ENCODE peak calls at places on chromosome 18, in six cellular contexts. F, C, Y, J, K and P are unnamed samples. For H3K9me3, the result is how much of the 10 kb centered on the place peaks cover.

GRCh38 chr18:10727477-10727876 is 201.7 kb downstream of the NAPG start:
- DNase-seq in F (no peak), C (no peak), Y (no peak), J (no peak), K (no peak), P (no peak)

GRCh38 chr18:48889115-48889941 is 61.4 kb downstream of the SMAD7 start:
- DNase-seq in F (no peak), C (no peak), Y (no peak), J (no peak), K (no peak), P (no peak)

GRCh38 chr18:8793445-8794132 is 88.2 kb downstream of the MTCL1 start:
- DNase-seq in F (no peak), C (no peak), Y (no peak), J (no peak), K (no peak), P (no peak)

GRCh38 chr18:48949606-48950535 is 894 bp downstream of the SMAD7 start:
- DNase-seq in F (no peak), C (no peak), Y (peak), J (peak), K (peak), P (no peak)

GRCh38 chr18:50518787-50519520 is 40.9 kb upstream of the MAPK4 start:
- DNase-seq in F (no peak), C (no peak), Y (no peak), J (no peak), K (no peak), P (no peak)

GRCh38 chr18:47184419-47185050 is 8.4 kb upstream of the IER3IP1 start:
- DNase-seq in F (peak), C (no peak), Y (peak), J (peak), K (no peak), P (no peak)

GRCh38 chr18:42644729-42645131 is 470.8 kb downstream of the RIT2 start:
- DNase-seq in F (no peak), C (no peak), Y (no peak), J (no peak), K (no peak), P (no peak)

GRCh38 chr18:48358868-48359267 is 50.3 kb downstream of the ZBTB7C start:
- DNase-seq in F (no peak), C (no peak), Y (no peak), J (no peak), K (no peak), P (no peak)

GRCh38 chr18:28922936-28923335 is 746.0 kb upstream of the CDH2 start:
- DNase-seq in F (no peak), C (no peak), Y (no peak), J (no peak), K (no peak), P (no peak)

GRCh38 chr18:59870623-59871130 is 29.1 kb upstream of the PMAIP1 start:
- DNase-seq in F (no peak), C (no peak), Y (no peak), J (no peak), K (no peak), P (no peak)

GRCh38 chr18:62281684-62282083 is 43.4 kb upstream of the TNFRSF11A start:
- DNase-seq in F (no peak), C (no peak), Y (no peak), J (no peak), K (no peak), P (no peak)

GRCh38 chr18:46169464-46169941 is 65.3 kb downstream of the HAUS1 start:
- DNase-seq in F (peak), C (no peak), Y (peak), J (no peak), K (no peak), P (peak)

GRCh38 chr18:11850821-11851155 is 425 bp upstream of the CHMP1B start:
- DNase-seq in F (no peak), C (no peak), Y (no peak), J (no peak), K (no peak), P (no peak)

GRCh38 chr18:27954226-27954625 is 222.7 kb downstream of the CDH2 start:
- DNase-seq in F (no peak), C (no peak), Y (no peak), J (no peak), K (no peak), P (no peak)

GRCh38 chr18:51030537-51031258 is 685 bp downstream of the SMAD4 start:
- DNase-seq in F (peak), C (peak), Y (peak), J (peak), K (peak), P (peak)

GRCh38 chr18:55360061-55360460 is 227.9 kb downstream of the TCF4 start:
- DNase-seq in F (no peak), C (no peak), Y (no peak), J (no peak), K (no peak), P (no peak)

GRCh38 chr18:55353806-55354205 is 234.2 kb downstream of the TCF4 start:
- DNase-seq in F (no peak), C (no peak), Y (no peak), J (no peak), K (no peak), P (no peak)

GRCh38 chr18:55354795-55355194 is 233.2 kb downstream of the TCF4 start:
- DNase-seq in F (no peak), C (no peak), Y (no peak), J (no peak), K (no peak), P (no peak)

GRCh38 chr18:55355220-55355619 is 232.8 kb downstream of the TCF4 start:
- DNase-seq in F (no peak), C (no peak), Y (no peak), J (no peak), K (no peak), P (no peak)

DNA sequence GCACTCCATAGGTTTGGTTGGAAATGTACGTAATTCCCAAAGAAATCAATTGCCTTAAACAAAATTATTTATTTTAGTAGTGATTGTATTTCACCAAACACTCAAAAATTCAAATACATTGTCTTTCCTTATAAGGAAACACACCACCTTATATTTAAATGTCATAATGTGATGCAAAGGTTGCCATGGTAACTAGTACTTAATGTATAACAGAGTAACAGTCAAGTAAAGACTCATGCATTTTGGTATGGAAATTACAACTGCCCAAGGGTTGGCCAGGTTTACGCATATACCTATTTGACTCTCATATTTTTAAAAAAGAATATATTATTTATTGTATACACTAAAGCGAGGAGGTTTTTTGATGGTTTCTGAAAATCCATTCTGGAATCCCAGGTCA is 231.2 kb downstream of the TCF4 start:
- DNase-seq in F (no peak), C (no peak), Y (no peak), J (no peak), K (no peak), P (no peak)
- H3K4me3 ChIP-seq in F (no peak), C (no peak), Y (no peak), J (no peak), K (no peak), P (no peak)

DNA sequence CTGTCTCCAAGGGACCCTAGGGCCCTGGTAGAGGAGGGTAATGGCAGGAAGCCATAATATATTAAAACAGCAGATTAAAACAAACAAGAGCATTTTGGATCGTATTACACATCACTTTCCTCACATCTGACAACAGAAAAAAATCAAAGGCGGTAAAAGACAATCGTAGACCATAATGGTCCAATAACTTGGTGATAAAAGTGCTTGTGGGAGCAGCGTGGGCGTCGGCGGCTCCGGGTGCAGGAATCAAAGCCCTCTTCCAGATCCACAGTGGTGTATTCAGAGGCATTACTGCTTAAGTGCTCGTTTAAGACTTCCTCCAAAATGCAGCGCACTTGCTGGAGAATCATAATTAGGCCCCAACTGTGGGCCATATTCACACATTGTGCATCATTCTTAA is 68.0 kb downstream of the FECH start:
- DNase-seq in F (no peak), C (no peak), Y (no peak), J (no peak), K (peak), P (no peak)
- H3K9me3 ChIP-seq in F (under half), C (under half), Y (under half), J (under half), K (under half), P (under half)

GRCh38 chr18:26040051-26040656 is 50.3 kb downstream of the SS18 start:
- DNase-seq in F (no peak), C (no peak), Y (no peak), J (no peak), K (no peak), P (no peak)
- TF ChIP-seq EP300 in F (no peak), C (no peak), Y (no peak), J (no peak), K (no peak), P (no peak)

DNA sequence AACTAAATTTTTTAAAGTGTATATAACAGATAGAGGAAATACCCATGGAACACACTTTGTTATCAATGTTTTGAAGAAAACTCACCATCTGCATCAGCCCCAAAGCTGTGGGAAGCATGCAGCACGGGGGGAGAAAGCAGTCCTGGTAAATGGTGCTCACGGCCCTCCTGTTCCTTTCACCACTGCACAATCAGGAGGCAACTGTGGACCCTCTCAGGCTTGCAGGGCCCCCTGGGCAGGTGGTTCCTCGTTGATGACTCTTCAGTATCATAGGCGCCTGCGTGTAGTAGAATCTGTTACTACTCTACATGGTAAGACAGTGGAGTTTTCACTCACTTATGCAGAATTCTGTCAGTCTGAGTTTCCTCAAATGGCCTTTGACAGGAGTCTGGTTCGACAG is 4.9 kb upstream of the CNDP1 start:
- DNase-seq in F (no peak), C (no peak), Y (no peak), J (no peak), K (no peak), P (no peak)
- H3K4me3 ChIP-seq in F (no peak), C (no peak), Y (no peak), J (no peak), K (no peak), P (no peak)

GRCh38 chr18:35331367-35332087 is 12.7 kb downstream of the ZNF24 start:
- DNase-seq in F (no peak), C (no peak), Y (no peak), J (no peak), K (no peak), P (no peak)
- H3K9me3 ChIP-seq in F (under half), C (under half), Y (under half), J (under half), K (under half), P (under half)

GRCh38 chr18:64233855-64234254 is 85.0 kb upstream of the LINC00305 start:
- DNase-seq in F (no peak), C (no peak), Y (no peak), J (no peak), K (no peak), P (no peak)

GRCh38 chr18:64240301-64240700 is 91.4 kb upstream of the LINC00305 start:
- DNase-seq in F (no peak), C (no peak), Y (no peak), J (no peak), K (no peak), P (no peak)

GRCh38 chr18:64234336-64234735 is 85.4 kb upstream of the LINC00305 start:
- DNase-seq in F (no peak), C (no peak), Y (no peak), J (no peak), K (no peak), P (no peak)

DNA sequence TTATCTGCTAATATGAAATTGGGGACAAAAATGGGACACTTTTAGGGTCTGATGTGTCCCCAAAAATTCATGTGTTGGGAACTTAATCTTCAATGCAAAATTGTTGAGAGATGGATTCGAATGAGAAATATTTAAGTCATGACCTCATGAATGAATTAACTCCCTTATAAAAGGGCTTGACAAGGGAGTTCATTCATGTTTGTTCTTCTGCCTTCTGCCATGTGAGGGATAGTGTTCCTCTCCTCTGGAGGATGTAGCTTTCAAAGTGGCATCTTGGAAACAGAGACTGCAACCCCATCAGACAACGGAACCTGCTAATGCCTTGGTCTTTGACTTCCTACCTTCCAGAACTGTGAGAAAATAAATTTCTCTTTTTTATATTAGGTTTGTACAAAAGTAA is 89.2 kb upstream of the LINC00305 start:
- DNase-seq in F (no peak), C (no peak), Y (no peak), J (no peak), K (no peak), P (no peak)
- TF ChIP-seq EP300 in F (no peak), C (no peak), Y (no peak), J (no peak), K (no peak), P (no peak)

DNA sequence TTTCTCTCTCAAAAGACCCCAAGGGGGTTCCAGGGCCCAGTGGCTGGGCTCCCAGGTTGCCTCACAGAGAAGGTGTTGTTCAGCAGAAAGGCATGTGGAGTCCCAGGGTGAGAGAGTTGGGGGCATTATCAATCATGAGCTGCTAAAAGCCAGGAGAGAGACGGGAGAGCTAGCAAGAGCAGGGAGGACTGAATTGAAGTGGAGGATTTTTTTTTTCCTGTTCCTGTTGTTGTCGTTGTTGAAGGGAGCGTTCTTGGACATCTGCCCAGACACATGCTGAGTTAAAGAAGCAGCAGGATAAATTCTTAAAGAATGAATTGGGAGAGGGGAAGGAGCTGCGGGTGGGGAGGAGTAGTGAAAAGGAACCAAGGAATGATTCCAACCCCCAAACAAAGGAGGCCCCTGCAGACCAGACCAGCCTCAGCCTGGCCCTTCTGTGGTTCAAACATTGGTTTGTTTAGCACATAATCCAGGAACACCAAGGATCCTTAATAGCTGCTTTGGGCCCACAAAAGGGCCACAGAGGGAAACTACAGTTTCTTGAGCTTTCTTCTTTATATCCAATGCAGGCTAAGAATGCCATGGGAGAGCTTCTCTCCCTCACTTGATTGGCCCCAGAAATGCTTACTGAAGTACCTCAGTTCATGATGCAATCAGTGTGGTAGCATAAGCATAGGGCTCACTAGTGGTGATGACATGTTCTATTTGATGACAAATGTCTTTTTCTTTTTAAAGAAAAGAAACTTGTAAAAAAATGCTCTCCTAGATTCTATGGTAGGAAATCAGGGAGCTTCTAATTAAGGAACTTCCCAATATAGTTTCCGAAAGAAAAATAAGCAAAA is 146.0 kb downstream of the SETBP1 start:
- DNase-seq in F (no peak), C (peak), Y (peak), J (peak), K (peak), P (peak)
- H3K4me3 ChIP-seq in F (no peak), C (no peak), Y (no peak), J (no peak), K (no peak), P (no peak)